ENCODE peak calls at places on chromosome 20, in four cellular contexts. One of them, this sample, is unnamed. For H3K27me3, the result is how much of the 10 kb centered on the place peaks cover.

GRCh38 chr20:46051556-46052323 is 22.7 kb downstream of the SLC12A5 start:
- DNase-seq in right cardiac atrium: no peak
- DNase-seq in fibroblast of lung: no peak
- DNase-seq in tibial nerve: no peak
- DNase-seq in this sample: no peak

GRCh38 chr20:23868321-23868720 is 11.2 kb downstream of the CST5 start:
- DNase-seq in right cardiac atrium: no peak
- DNase-seq in fibroblast of lung: no peak
- DNase-seq in tibial nerve: no peak
- DNase-seq in this sample: no peak

GRCh38 chr20:3248167-3248992 is 9.4 kb upstream of the SLC4A11 start:
- DNase-seq in right cardiac atrium: peak
- DNase-seq in fibroblast of lung: peak
- DNase-seq in tibial nerve: no peak
- DNase-seq in this sample: no peak

GRCh38 chr20:9995514-9996272 is 39.1 kb upstream of the ANKEF1 start:
- DNase-seq in right cardiac atrium: no peak
- DNase-seq in fibroblast of lung: no peak
- DNase-seq in tibial nerve: no peak
- DNase-seq in this sample: no peak

GRCh38 chr20:11041396-11041795 is 367.6 kb upstream of the JAG1 start:
- DNase-seq in right cardiac atrium: no peak
- DNase-seq in fibroblast of lung: no peak
- DNase-seq in tibial nerve: no peak
- DNase-seq in this sample: no peak

GRCh38 chr20:63241272-63241671 is 5.6 kb downstream of the BIRC7 start:
- DNase-seq in right cardiac atrium: no peak
- DNase-seq in fibroblast of lung: no peak
- DNase-seq in tibial nerve: no peak
- DNase-seq in this sample: no peak

GRCh38 chr20:22617160-22617559 is 32.8 kb upstream of the FOXA2 start:
- DNase-seq in right cardiac atrium: no peak
- DNase-seq in fibroblast of lung: no peak
- DNase-seq in tibial nerve: no peak
- DNase-seq in this sample: no peak

GRCh38 chr20:45946149-45946970 is 11.9 kb downstream of the PCIF1 start:
- DNase-seq in right cardiac atrium: no peak
- DNase-seq in fibroblast of lung: peak
- DNase-seq in tibial nerve: no peak
- DNase-seq in this sample: no peak

GRCh38 chr20:62254021-62254724 is 15.9 kb downstream of the OSBPL2 start:
- DNase-seq in right cardiac atrium: no peak
- DNase-seq in fibroblast of lung: no peak
- DNase-seq in tibial nerve: no peak
- DNase-seq in this sample: no peak

GRCh38 chr20:55103188-55103587 is 627.8 kb downstream of the DOK5 start:
- DNase-seq in right cardiac atrium: peak
- DNase-seq in fibroblast of lung: no peak
- DNase-seq in tibial nerve: no peak
- DNase-seq in this sample: no peak

GRCh38 chr20:63831696-63832686 is 927 bp upstream of the ZBTB46 start:
- DNase-seq in right cardiac atrium: peak
- DNase-seq in fibroblast of lung: no peak
- DNase-seq in tibial nerve: no peak
- DNase-seq in this sample: no peak

GRCh38 chr20:37501940-37502339 is 19.1 kb upstream of the NNAT start:
- DNase-seq in right cardiac atrium: no peak
- DNase-seq in fibroblast of lung: no peak
- DNase-seq in tibial nerve: no peak
- DNase-seq in this sample: no peak

GRCh38 chr20:22802296-22802695 is 217.9 kb upstream of the FOXA2 start:
- DNase-seq in right cardiac atrium: no peak
- DNase-seq in fibroblast of lung: no peak
- DNase-seq in tibial nerve: no peak
- DNase-seq in this sample: no peak

GRCh38 chr20:50221501-50222323 is 31.1 kb downstream of the CEBPB start:
- DNase-seq in right cardiac atrium: peak
- DNase-seq in fibroblast of lung: peak
- DNase-seq in tibial nerve: no peak
- DNase-seq in this sample: no peak

GRCh38 chr20:41182296-41183212 is 45.2 kb downstream of the PLCG1 start:
- DNase-seq in right cardiac atrium: peak
- DNase-seq in fibroblast of lung: no peak
- DNase-seq in tibial nerve: peak
- DNase-seq in this sample: peak

GRCh38 chr20:11144114-11144513 is 470.3 kb upstream of the JAG1 start:
- DNase-seq in right cardiac atrium: no peak
- DNase-seq in fibroblast of lung: peak
- DNase-seq in tibial nerve: no peak
- DNase-seq in this sample: no peak

GRCh38 chr20:49283176-49283702 is 5.4 kb upstream of the ZNFX1 start:
- DNase-seq in right cardiac atrium: no peak
- DNase-seq in fibroblast of lung: no peak
- DNase-seq in tibial nerve: no peak
- DNase-seq in this sample: no peak

GRCh38 chr20:24971702-24972101 is 20.8 kb downstream of the APMAP start:
- DNase-seq in right cardiac atrium: no peak
- DNase-seq in fibroblast of lung: no peak
- DNase-seq in tibial nerve: no peak
- DNase-seq in this sample: no peak

GRCh38 chr20:3716195-3716834 is 3.9 kb upstream of the SIGLEC1 start:
- DNase-seq in right cardiac atrium: no peak
- DNase-seq in fibroblast of lung: peak
- DNase-seq in tibial nerve: no peak
- DNase-seq in this sample: no peak

GRCh38 chr20:23867152-23867776 is 12.3 kb downstream of the CST5 start:
- DNase-seq in right cardiac atrium: no peak
- DNase-seq in fibroblast of lung: no peak
- DNase-seq in tibial nerve: no peak
- DNase-seq in this sample: no peak

GRCh38 chr20:25407311-25408169 is at the start of gene GINS1:
- DNase-seq in right cardiac atrium: peak
- DNase-seq in fibroblast of lung: peak
- DNase-seq in tibial nerve: peak
- DNase-seq in this sample: peak

GRCh38 chr20:22797103-22797502 is 212.7 kb upstream of the FOXA2 start:
- DNase-seq in right cardiac atrium: no peak
- DNase-seq in fibroblast of lung: no peak
- DNase-seq in tibial nerve: no peak
- DNase-seq in this sample: no peak

GRCh38 chr20:8527998-8528397 is 395.9 kb downstream of the PLCB1 start:
- DNase-seq in right cardiac atrium: no peak
- DNase-seq in fibroblast of lung: peak
- DNase-seq in tibial nerve: no peak
- DNase-seq in this sample: no peak

GRCh38 chr20:5920581-5920980 is 29.8 kb downstream of the TRMT6 start:
- DNase-seq in right cardiac atrium: no peak
- DNase-seq in fibroblast of lung: no peak
- DNase-seq in tibial nerve: no peak
- DNase-seq in this sample: no peak

GRCh38 chr20:17662333-17663039 is 19.6 kb downstream of the RRBP1 start:
- DNase-seq in right cardiac atrium: peak
- DNase-seq in fibroblast of lung: peak
- DNase-seq in tibial nerve: no peak
- DNase-seq in this sample: no peak

DNA sequence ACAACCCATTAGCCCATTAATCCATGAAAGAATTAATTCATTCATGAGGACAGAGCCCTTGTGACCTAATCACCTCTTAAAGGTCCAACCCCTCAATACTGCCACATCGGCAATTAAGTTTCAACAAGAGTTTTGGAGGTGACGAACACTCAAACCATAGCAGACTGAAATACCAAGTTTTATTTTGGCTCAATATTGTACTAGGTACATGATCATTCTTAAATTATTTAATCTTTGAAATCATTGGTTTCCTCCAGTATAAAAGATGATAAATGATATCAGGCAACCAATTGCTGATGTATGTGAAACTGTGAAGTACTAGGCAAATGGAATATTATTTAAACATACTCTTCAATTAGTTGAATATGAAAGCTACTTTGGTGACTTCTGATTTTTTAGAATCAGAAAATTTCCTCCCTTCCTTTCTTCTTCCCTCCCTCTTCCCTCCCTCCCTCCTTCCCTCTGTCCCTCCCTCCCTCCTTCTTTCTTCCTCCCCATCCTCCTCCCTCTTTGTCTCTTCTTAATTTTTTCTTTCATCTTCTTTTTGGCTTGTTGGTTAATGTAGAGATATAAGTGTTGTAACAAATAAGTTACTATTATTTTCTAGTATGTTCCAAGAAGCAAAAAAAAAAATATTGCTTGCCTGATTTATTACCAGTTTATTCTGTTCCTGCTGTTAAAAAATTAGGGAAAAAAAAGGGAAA is 233.8 kb upstream of the ZNF217 start:
- DNase-seq in right cardiac atrium: no peak
- DNase-seq in fibroblast of lung: peak
- DNase-seq in tibial nerve: no peak
- DNase-seq in this sample: no peak
- H3K4me3 ChIP-seq in right cardiac atrium: no peak
- H3K4me3 ChIP-seq in fibroblast of lung: no peak
- H3K4me3 ChIP-seq in tibial nerve: no peak
- H3K4me3 ChIP-seq in this sample: no peak

GRCh38 chr20:1225263-1225728 is 548 bp upstream of the RAD21L1 start:
- DNase-seq in right cardiac atrium: peak
- DNase-seq in fibroblast of lung: no peak
- DNase-seq in tibial nerve: no peak
- DNase-seq in this sample: no peak

GRCh38 chr20:1224205-1224604 is 1.6 kb upstream of the RAD21L1 start:
- DNase-seq in right cardiac atrium: peak
- DNase-seq in fibroblast of lung: no peak
- DNase-seq in tibial nerve: no peak
- DNase-seq in this sample: no peak

GRCh38 chr20:1227121-1227582 is 1.3 kb downstream of the RAD21L1 start:
- DNase-seq in right cardiac atrium: no peak
- DNase-seq in fibroblast of lung: no peak
- DNase-seq in tibial nerve: no peak
- DNase-seq in this sample: no peak

GRCh38 chr20:1229541-1229940 is 3.7 kb downstream of the RAD21L1 start:
- DNase-seq in right cardiac atrium: no peak
- DNase-seq in fibroblast of lung: no peak
- DNase-seq in tibial nerve: no peak
- DNase-seq in this sample: no peak

DNA sequence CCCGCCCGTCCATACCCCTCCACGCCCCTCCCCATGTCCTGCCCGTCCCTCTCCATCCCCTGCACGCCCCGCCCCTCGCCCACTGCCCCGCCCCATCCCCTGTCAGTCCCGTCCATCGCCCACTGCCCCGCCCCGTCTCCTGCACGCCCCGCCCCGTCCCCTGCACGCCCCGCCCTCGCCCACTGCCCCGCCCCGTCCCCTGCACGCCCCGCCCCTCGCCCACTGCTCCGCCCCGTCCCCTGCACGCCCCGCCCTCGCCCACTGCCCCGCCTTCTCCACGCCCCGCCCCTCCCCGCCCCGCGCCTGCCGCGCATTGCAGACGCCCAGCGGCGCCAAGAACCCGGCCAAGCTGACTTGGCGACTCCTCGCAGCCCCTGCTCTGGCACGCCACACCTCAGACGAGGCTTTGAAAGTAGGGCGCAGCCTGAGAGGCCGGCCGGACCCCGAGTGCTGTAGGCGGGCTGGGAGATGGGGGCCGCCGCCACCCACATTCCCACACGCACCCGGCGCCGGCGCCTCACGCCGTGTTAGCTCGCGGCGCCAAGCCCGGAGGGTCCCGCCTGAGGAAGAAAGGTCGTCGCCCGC is at the start of gene RAD21L1:
- DNase-seq in right cardiac atrium: peak
- DNase-seq in fibroblast of lung: peak
- DNase-seq in tibial nerve: peak
- DNase-seq in this sample: peak
- H3K27ac ChIP-seq in right cardiac atrium: peak
- H3K27ac ChIP-seq in fibroblast of lung: no peak
- H3K27ac ChIP-seq in tibial nerve: no peak
- H3K27ac ChIP-seq in this sample: peak

DNA sequence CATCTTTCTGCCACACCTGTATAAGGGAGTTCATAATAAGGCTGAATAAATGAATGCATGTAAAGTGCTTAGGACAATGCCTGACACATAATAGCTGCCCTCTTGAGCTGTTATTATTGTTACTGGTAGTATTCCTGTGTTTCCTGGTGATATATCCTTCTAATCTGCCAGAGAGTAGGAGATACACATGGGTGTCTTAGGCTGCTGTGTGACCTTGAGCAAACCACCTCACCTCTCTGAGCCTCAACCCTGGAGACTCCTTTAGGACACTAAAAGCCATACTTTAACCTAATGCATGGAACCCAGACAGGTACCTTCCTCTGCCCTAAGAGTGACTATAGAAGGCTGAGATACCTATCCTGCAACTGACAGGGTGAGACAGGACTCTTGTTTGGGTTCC is 7.6 kb downstream of the SCRT2 start:
- DNase-seq in right cardiac atrium: no peak
- DNase-seq in fibroblast of lung: no peak
- DNase-seq in tibial nerve: no peak
- DNase-seq in this sample: no peak
- H3K27me3 ChIP-seq in right cardiac atrium: under half
- H3K27me3 ChIP-seq in fibroblast of lung: half or more
- H3K27me3 ChIP-seq in tibial nerve: under half
- H3K27me3 ChIP-seq in this sample: under half

GRCh38 chr20:48040051-48040450 is 254.8 kb upstream of the SULF2 start:
- DNase-seq in right cardiac atrium: no peak
- DNase-seq in fibroblast of lung: no peak
- DNase-seq in tibial nerve: no peak
- DNase-seq in this sample: no peak

GRCh38 chr20:48034754-48035153 is 249.5 kb upstream of the SULF2 start:
- DNase-seq in right cardiac atrium: no peak
- DNase-seq in fibroblast of lung: no peak
- DNase-seq in tibial nerve: no peak
- DNase-seq in this sample: no peak

GRCh38 chr20:48039514-48039913 is 254.2 kb upstream of the SULF2 start:
- DNase-seq in right cardiac atrium: no peak
- DNase-seq in fibroblast of lung: no peak
- DNase-seq in tibial nerve: no peak
- DNase-seq in this sample: no peak

GRCh38 chr20:48038703-48039102 is 253.4 kb upstream of the SULF2 start:
- DNase-seq in right cardiac atrium: no peak
- DNase-seq in fibroblast of lung: no peak
- DNase-seq in tibial nerve: no peak
- DNase-seq in this sample: no peak

DNA sequence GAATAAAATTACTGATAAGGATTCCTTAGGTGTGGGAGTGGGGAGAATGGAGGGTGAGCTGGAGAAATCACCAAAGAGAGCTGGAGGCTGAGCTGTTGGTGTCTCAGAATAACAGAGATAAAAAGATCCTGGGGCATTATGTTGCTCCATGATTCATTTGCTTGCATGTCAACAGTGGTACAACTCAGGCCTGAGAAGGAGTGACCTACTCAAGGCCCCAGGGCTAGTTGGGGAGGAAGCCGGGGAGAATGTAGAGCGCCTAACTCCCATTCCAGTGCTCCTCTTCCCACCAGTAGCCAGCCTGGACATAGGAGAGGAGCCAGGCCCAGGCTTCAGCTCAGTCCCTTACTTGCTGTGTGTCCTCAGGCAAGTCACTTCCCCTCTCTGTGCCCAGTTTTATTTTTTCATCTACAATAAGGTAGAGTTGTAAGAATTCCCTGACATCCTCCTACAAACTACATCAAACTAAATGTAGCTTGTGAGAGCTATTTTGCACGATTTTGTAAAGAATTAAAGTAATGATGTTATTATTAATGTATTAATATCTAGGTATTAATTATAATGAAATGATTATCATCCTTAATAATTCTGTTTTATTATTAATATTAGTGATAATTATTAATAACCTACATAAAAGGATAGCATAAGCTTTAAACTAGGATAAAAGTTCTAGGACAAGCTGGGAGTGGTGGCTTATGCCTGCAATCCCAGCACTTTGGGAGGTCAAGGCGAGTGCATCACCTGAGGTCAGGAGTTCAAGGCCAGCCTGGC is 250.9 kb upstream of the SULF2 start:
- DNase-seq in right cardiac atrium: no peak
- DNase-seq in fibroblast of lung: no peak
- DNase-seq in tibial nerve: no peak
- DNase-seq in this sample: no peak
- H3K4me3 ChIP-seq in right cardiac atrium: no peak
- H3K4me3 ChIP-seq in fibroblast of lung: no peak
- H3K4me3 ChIP-seq in tibial nerve: no peak
- H3K4me3 ChIP-seq in this sample: no peak

This sample was measured in dorsolateral prefrontal cortex.